ENCODE peak calls at places on chromosome 17, in ten cellular contexts. One of them, this sample, is unnamed.

GRCh38 chr17:79997004-79997673 is 38.5 kb downstream of the TBC1D16 start:
- DNase-seq in cardiac muscle cell: no peak
- DNase-seq in HFFc6: no peak
- DNase-seq in thoracic aorta: no peak
- DNase-seq in type B pancreatic cell: no peak
- DNase-seq in CD4-positive, alpha-beta T cell: peak; percentile 61
- DNase-seq in LNCaP clone FGC: no peak
- DNase-seq in neural progenitor cell: no peak
- DNase-seq in heart right ventricle: no peak
- DNase-seq in esophagus muscularis mucosa: no peak
- DNase-seq in this sample: no peak

GRCh38 chr17:77475012-77475976 is 334.5 kb downstream of the SEC14L1 start:
- DNase-seq in cardiac muscle cell: peak; percentile 83
- DNase-seq in HFFc6: peak; percentile 39
- DNase-seq in thoracic aorta: no peak
- DNase-seq in type B pancreatic cell: no peak
- DNase-seq in CD4-positive, alpha-beta T cell: peak; percentile 75
- DNase-seq in LNCaP clone FGC: no peak
- DNase-seq in neural progenitor cell: no peak
- DNase-seq in heart right ventricle: peak; percentile 17
- DNase-seq in esophagus muscularis mucosa: no peak
- DNase-seq in this sample: no peak

GRCh38 chr17:12545877-12546513 is 119.7 kb upstream of the MYOCD start:
- DNase-seq in cardiac muscle cell: peak; percentile 71
- DNase-seq in HFFc6: peak; percentile 68
- DNase-seq in thoracic aorta: no peak
- DNase-seq in type B pancreatic cell: no peak
- DNase-seq in CD4-positive, alpha-beta T cell: no peak
- DNase-seq in LNCaP clone FGC: no peak
- DNase-seq in neural progenitor cell: peak; percentile 68
- DNase-seq in heart right ventricle: no peak
- DNase-seq in esophagus muscularis mucosa: no peak
- DNase-seq in this sample: no peak

GRCh38 chr17:46964315-46965265 is 14.5 kb downstream of the RPRML start:
- DNase-seq in cardiac muscle cell: peak; percentile 54
- DNase-seq in HFFc6: peak; percentile 12
- DNase-seq in thoracic aorta: no peak
- DNase-seq in type B pancreatic cell: no peak
- DNase-seq in CD4-positive, alpha-beta T cell: no peak
- DNase-seq in LNCaP clone FGC: no peak
- DNase-seq in neural progenitor cell: peak; percentile 73
- DNase-seq in heart right ventricle: no peak
- DNase-seq in esophagus muscularis mucosa: no peak
- DNase-seq in this sample: no peak

GRCh38 chr17:6775871-6776405 is at the start of gene FBXO39:
- DNase-seq in cardiac muscle cell: peak; percentile 24
- DNase-seq in HFFc6: no peak
- DNase-seq in thoracic aorta: no peak
- DNase-seq in type B pancreatic cell: no peak
- DNase-seq in CD4-positive, alpha-beta T cell: no peak
- DNase-seq in LNCaP clone FGC: no peak
- DNase-seq in neural progenitor cell: peak; percentile 66
- DNase-seq in heart right ventricle: peak; percentile 25
- DNase-seq in esophagus muscularis mucosa: peak; percentile 74
- DNase-seq in this sample: no peak

GRCh38 chr17:41885733-41886132 is 20.5 kb upstream of the KLHL11 start:
- DNase-seq in cardiac muscle cell: no peak
- DNase-seq in HFFc6: no peak
- DNase-seq in thoracic aorta: no peak
- DNase-seq in type B pancreatic cell: no peak
- DNase-seq in CD4-positive, alpha-beta T cell: no peak
- DNase-seq in LNCaP clone FGC: no peak
- DNase-seq in neural progenitor cell: peak; percentile 90
- DNase-seq in heart right ventricle: no peak
- DNase-seq in esophagus muscularis mucosa: no peak
- DNase-seq in this sample: no peak

GRCh38 chr17:82820278-82821251 is 19.3 kb downstream of the ZNF750 start:
- DNase-seq in cardiac muscle cell: no peak
- DNase-seq in HFFc6: no peak
- DNase-seq in thoracic aorta: no peak
- DNase-seq in type B pancreatic cell: no peak
- DNase-seq in CD4-positive, alpha-beta T cell: no peak
- DNase-seq in LNCaP clone FGC: no peak
- DNase-seq in neural progenitor cell: no peak
- DNase-seq in heart right ventricle: no peak
- DNase-seq in esophagus muscularis mucosa: no peak
- DNase-seq in this sample: no peak

GRCh38 chr17:75842963-75843576 is 1.1 kb downstream of the UNC13D start:
- DNase-seq in cardiac muscle cell: no peak
- DNase-seq in HFFc6: no peak
- DNase-seq in thoracic aorta: no peak
- DNase-seq in type B pancreatic cell: no peak
- DNase-seq in CD4-positive, alpha-beta T cell: peak; percentile 37
- DNase-seq in LNCaP clone FGC: no peak
- DNase-seq in neural progenitor cell: no peak
- DNase-seq in heart right ventricle: no peak
- DNase-seq in esophagus muscularis mucosa: no peak
- DNase-seq in this sample: no peak

GRCh38 chr17:82849076-82849945 is 9.5 kb upstream of the ZNF750 start:
- DNase-seq in cardiac muscle cell: no peak
- DNase-seq in HFFc6: no peak
- DNase-seq in thoracic aorta: no peak
- DNase-seq in type B pancreatic cell: no peak
- DNase-seq in CD4-positive, alpha-beta T cell: no peak
- DNase-seq in LNCaP clone FGC: no peak
- DNase-seq in neural progenitor cell: no peak
- DNase-seq in heart right ventricle: no peak
- DNase-seq in esophagus muscularis mucosa: no peak
- DNase-seq in this sample: no peak

GRCh38 chr17:43401293-43401692 is 2.5 kb downstream of the ARL4D start:
- DNase-seq in cardiac muscle cell: peak; percentile 67
- DNase-seq in HFFc6: peak; percentile 94
- DNase-seq in thoracic aorta: peak; percentile 35
- DNase-seq in type B pancreatic cell: no peak
- DNase-seq in CD4-positive, alpha-beta T cell: no peak
- DNase-seq in LNCaP clone FGC: no peak
- DNase-seq in neural progenitor cell: no peak
- DNase-seq in heart right ventricle: no peak
- DNase-seq in esophagus muscularis mucosa: no peak
- DNase-seq in this sample: no peak

DNA sequence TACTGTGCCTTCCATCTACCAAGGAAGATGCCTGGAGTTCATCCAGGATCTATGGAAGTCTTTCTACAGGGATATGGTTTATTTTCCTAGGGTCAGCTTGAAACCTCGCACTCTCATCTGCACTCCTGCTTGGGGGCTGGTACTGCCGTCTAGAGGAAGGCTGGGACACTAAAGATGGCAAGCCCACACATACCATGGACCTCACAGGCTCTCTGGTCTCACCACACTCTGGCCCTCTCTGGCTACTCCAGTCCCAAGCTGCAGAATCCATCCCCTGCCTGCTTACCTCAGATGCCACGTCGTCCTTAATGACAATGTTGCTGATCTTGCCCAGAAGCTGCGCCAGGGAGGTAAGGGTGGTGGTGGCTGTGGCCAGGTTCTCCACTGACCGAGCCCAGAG is 2.1 kb upstream of the UNC119 start:
- DNase-seq in cardiac muscle cell: no peak
- DNase-seq in HFFc6: no peak
- DNase-seq in thoracic aorta: no peak
- DNase-seq in type B pancreatic cell: no peak
- DNase-seq in CD4-positive, alpha-beta T cell: no peak
- DNase-seq in LNCaP clone FGC: no peak
- DNase-seq in neural progenitor cell: no peak
- DNase-seq in heart right ventricle: no peak
- DNase-seq in esophagus muscularis mucosa: no peak
- DNase-seq in this sample: no peak
- TF ChIP-seq CTCF in cardiac muscle cell: no peak
- TF ChIP-seq CTCF in HFFc6: peak; percentile 55
- TF ChIP-seq CTCF in thoracic aorta: no peak
- TF ChIP-seq CTCF in type B pancreatic cell: no peak
- TF ChIP-seq CTCF in CD4-positive, alpha-beta T cell: peak; percentile 8
- TF ChIP-seq CTCF in LNCaP clone FGC: peak; percentile 35
- TF ChIP-seq CTCF in neural progenitor cell: no peak
- TF ChIP-seq CTCF in heart right ventricle: no peak
- TF ChIP-seq CTCF in esophagus muscularis mucosa: no peak
- TF ChIP-seq CTCF in this sample: no peak

GRCh38 chr17:64148017-64148631 is 18.2 kb upstream of the ERN1 start:
- DNase-seq in cardiac muscle cell: peak; percentile 52
- DNase-seq in HFFc6: no peak
- DNase-seq in thoracic aorta: no peak
- DNase-seq in type B pancreatic cell: no peak
- DNase-seq in CD4-positive, alpha-beta T cell: no peak
- DNase-seq in LNCaP clone FGC: peak; percentile 90
- DNase-seq in neural progenitor cell: no peak
- DNase-seq in heart right ventricle: no peak
- DNase-seq in esophagus muscularis mucosa: no peak
- DNase-seq in this sample: no peak

GRCh38 chr17:64150237-64151015 is 20.5 kb upstream of the ERN1 start:
- DNase-seq in cardiac muscle cell: peak; percentile 66
- DNase-seq in HFFc6: no peak
- DNase-seq in thoracic aorta: no peak
- DNase-seq in type B pancreatic cell: no peak
- DNase-seq in CD4-positive, alpha-beta T cell: no peak
- DNase-seq in LNCaP clone FGC: no peak
- DNase-seq in neural progenitor cell: no peak
- DNase-seq in heart right ventricle: no peak
- DNase-seq in esophagus muscularis mucosa: no peak
- DNase-seq in this sample: no peak

GRCh38 chr17:64147110-64148016 is 17.4 kb upstream of the ERN1 start:
- DNase-seq in cardiac muscle cell: peak; percentile 51
- DNase-seq in HFFc6: peak; percentile 36
- DNase-seq in thoracic aorta: no peak
- DNase-seq in type B pancreatic cell: no peak
- DNase-seq in CD4-positive, alpha-beta T cell: no peak
- DNase-seq in LNCaP clone FGC: peak; percentile 82
- DNase-seq in neural progenitor cell: no peak
- DNase-seq in heart right ventricle: no peak
- DNase-seq in esophagus muscularis mucosa: no peak
- DNase-seq in this sample: no peak

GRCh38 chr17:64149196-64149595 is 19.3 kb upstream of the ERN1 start:
- DNase-seq in cardiac muscle cell: no peak
- DNase-seq in HFFc6: no peak
- DNase-seq in thoracic aorta: no peak
- DNase-seq in type B pancreatic cell: no peak
- DNase-seq in CD4-positive, alpha-beta T cell: no peak
- DNase-seq in LNCaP clone FGC: no peak
- DNase-seq in neural progenitor cell: no peak
- DNase-seq in heart right ventricle: no peak
- DNase-seq in esophagus muscularis mucosa: no peak
- DNase-seq in this sample: no peak

DNA sequence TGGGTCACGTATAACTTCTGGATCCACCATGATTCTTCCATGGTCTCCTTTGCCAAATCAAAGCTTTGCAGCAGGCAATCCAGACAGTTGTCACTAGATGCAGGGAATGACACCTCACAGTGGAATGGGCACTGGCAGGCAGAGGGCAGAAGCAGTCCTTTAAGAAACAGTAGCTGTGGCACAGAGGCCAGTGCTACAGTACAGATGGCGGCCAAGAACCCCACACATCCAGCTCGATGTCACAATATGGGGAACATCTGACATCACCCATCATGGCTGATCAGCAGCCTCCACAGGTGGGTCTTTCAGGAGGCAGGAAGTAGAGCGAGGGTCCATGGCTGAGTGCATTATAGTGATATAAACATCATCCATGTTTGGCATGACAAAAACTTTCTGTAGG is 18.8 kb upstream of the ERN1 start:
- DNase-seq in cardiac muscle cell: no peak
- DNase-seq in HFFc6: peak; percentile 12
- DNase-seq in thoracic aorta: no peak
- DNase-seq in type B pancreatic cell: no peak
- DNase-seq in CD4-positive, alpha-beta T cell: no peak
- DNase-seq in LNCaP clone FGC: no peak
- DNase-seq in neural progenitor cell: no peak
- DNase-seq in heart right ventricle: no peak
- DNase-seq in esophagus muscularis mucosa: no peak
- DNase-seq in this sample: no peak
- TF ChIP-seq CTCF in cardiac muscle cell: peak; percentile 3
- TF ChIP-seq CTCF in HFFc6: no peak
- TF ChIP-seq CTCF in thoracic aorta: no peak
- TF ChIP-seq CTCF in type B pancreatic cell: no peak
- TF ChIP-seq CTCF in CD4-positive, alpha-beta T cell: no peak
- TF ChIP-seq CTCF in LNCaP clone FGC: peak; percentile 31
- TF ChIP-seq CTCF in neural progenitor cell: no peak
- TF ChIP-seq CTCF in heart right ventricle: no peak
- TF ChIP-seq CTCF in esophagus muscularis mucosa: no peak
- TF ChIP-seq CTCF in this sample: no peak

DNA sequence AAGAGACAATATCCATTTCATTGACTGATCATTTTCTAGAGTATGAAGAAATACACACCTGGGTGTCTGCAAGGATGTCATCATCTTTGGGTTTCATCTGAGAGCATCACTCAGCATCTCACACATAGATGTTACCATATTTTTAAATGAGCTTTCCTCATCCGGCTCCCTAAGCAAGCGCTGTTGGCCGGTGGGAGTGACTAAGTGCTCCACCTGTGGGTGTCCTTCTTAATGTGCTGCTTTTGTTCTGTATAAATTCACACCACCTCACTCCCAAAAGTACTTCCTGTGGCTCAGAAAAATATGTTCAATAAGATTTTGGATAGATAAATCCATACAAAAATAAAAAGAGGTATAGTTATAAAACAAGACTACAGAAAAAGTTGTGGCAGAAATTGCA is 7.4 kb downstream of the SSTR2 start:
- DNase-seq in cardiac muscle cell: no peak
- DNase-seq in HFFc6: no peak
- DNase-seq in thoracic aorta: no peak
- DNase-seq in type B pancreatic cell: no peak
- DNase-seq in CD4-positive, alpha-beta T cell: no peak
- DNase-seq in LNCaP clone FGC: no peak
- DNase-seq in neural progenitor cell: no peak
- DNase-seq in heart right ventricle: no peak
- DNase-seq in esophagus muscularis mucosa: no peak
- DNase-seq in this sample: no peak
- TF ChIP-seq CTCF in cardiac muscle cell: no peak
- TF ChIP-seq CTCF in HFFc6: no peak
- TF ChIP-seq CTCF in thoracic aorta: no peak
- TF ChIP-seq CTCF in type B pancreatic cell: no peak
- TF ChIP-seq CTCF in CD4-positive, alpha-beta T cell: no peak
- TF ChIP-seq CTCF in LNCaP clone FGC: no peak
- TF ChIP-seq CTCF in neural progenitor cell: no peak
- TF ChIP-seq CTCF in heart right ventricle: no peak
- TF ChIP-seq CTCF in esophagus muscularis mucosa: no peak
- TF ChIP-seq CTCF in this sample: no peak

DNA sequence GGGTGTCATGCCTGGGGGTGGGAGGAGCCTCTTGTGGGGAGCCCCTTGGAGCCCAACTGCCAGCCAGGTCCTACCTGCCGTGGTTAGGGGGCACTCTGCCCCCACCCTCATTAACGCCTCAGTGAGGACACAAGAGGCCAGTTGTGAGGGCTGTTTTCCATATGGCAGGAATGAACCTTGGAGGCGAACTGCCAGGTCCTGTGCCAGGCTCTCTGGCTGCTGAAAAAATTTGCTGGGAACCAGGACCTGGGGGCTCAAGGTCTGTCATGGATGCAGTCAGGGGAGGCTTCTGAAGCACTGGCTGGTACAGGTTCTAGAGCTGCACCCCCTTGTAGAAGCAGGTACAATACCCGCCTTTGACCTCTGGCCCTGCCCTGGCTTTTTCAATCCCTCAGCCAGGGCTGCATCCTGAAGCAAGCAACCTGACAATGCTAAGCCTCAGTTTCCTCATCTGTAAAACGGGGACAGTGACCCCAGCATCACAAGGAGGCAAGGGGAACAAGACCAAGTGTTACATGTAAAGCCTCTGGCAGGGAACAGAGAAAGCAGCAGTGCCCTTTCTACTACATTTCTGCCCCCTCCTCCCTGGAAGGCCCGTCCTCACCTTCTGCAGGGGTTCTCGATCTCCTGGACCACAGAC is 27.9 kb downstream of the LRRC75A start:
- DNase-seq in cardiac muscle cell: no peak
- DNase-seq in HFFc6: no peak
- DNase-seq in thoracic aorta: no peak
- DNase-seq in type B pancreatic cell: no peak
- DNase-seq in CD4-positive, alpha-beta T cell: no peak
- DNase-seq in LNCaP clone FGC: no peak
- DNase-seq in neural progenitor cell: no peak
- DNase-seq in heart right ventricle: no peak
- DNase-seq in esophagus muscularis mucosa: no peak
- DNase-seq in this sample: no peak
- TF ChIP-seq CTCF in cardiac muscle cell: no peak
- TF ChIP-seq CTCF in HFFc6: peak; percentile 32
- TF ChIP-seq CTCF in thoracic aorta: no peak
- TF ChIP-seq CTCF in type B pancreatic cell: no peak
- TF ChIP-seq CTCF in CD4-positive, alpha-beta T cell: no peak
- TF ChIP-seq CTCF in LNCaP clone FGC: no peak
- TF ChIP-seq CTCF in neural progenitor cell: no peak
- TF ChIP-seq CTCF in heart right ventricle: no peak
- TF ChIP-seq CTCF in esophagus muscularis mucosa: no peak
- TF ChIP-seq CTCF in this sample: no peak

This sample was measured in omental fat pad.